ENCODE peak calls at places on chromosomes 13 and 19, in six cellular contexts. One of them, this sample, is unnamed. For H3K9me3, the result is how much of the 10 kb centered on the place peaks cover.

GRCh38 chr13:113802090-113802531 is 43.1 kb downstream of the TMEM255B start:
- DNase-seq in sigmoid colon: peak
- DNase-seq in A673: no peak
- DNase-seq in CD4-positive, alpha-beta T cell: no peak
- DNase-seq in testis: peak
- DNase-seq in A549: peak
- DNase-seq in this sample: peak

GRCh38 chr13:99766641-99767045 is 204.9 kb downstream of the ZIC5 start:
- DNase-seq in sigmoid colon: no peak
- DNase-seq in A673: peak
- DNase-seq in CD4-positive, alpha-beta T cell: no peak
- DNase-seq in testis: no peak
- DNase-seq in A549: no peak
- DNase-seq in this sample: no peak

GRCh38 chr13:40164137-40164536 is 502.3 kb downstream of the FOXO1 start:
- DNase-seq in sigmoid colon: no peak
- DNase-seq in A673: no peak
- DNase-seq in CD4-positive, alpha-beta T cell: no peak
- DNase-seq in testis: no peak
- DNase-seq in A549: peak
- DNase-seq in this sample: no peak

GRCh38 chr13:30088312-30088855 is 219.0 kb downstream of the KATNAL1 start:
- DNase-seq in sigmoid colon: no peak
- DNase-seq in A673: no peak
- DNase-seq in CD4-positive, alpha-beta T cell: no peak
- DNase-seq in testis: no peak
- DNase-seq in A549: no peak
- DNase-seq in this sample: no peak

GRCh38 chr19:30144794-30145193 is 202.8 kb downstream of the URI1 start:
- DNase-seq in sigmoid colon: no peak
- DNase-seq in A673: no peak
- DNase-seq in CD4-positive, alpha-beta T cell: no peak
- DNase-seq in testis: no peak
- DNase-seq in A549: no peak
- DNase-seq in this sample: no peak

GRCh38 chr19:30662211-30662861 is 290.2 kb downstream of the ZNF536 start:
- DNase-seq in sigmoid colon: no peak
- DNase-seq in A673: peak
- DNase-seq in CD4-positive, alpha-beta T cell: no peak
- DNase-seq in testis: no peak
- DNase-seq in A549: no peak
- DNase-seq in this sample: no peak

GRCh38 chr19:45667620-45668341 is at the start of gene GIPR:
- DNase-seq in sigmoid colon: no peak
- DNase-seq in A673: peak
- DNase-seq in CD4-positive, alpha-beta T cell: peak
- DNase-seq in testis: no peak
- DNase-seq in A549: peak
- DNase-seq in this sample: no peak

GRCh38 chr13:102651892-102652291 is 43.0 kb downstream of the METTL21C start:
- DNase-seq in sigmoid colon: no peak
- DNase-seq in A673: peak
- DNase-seq in CD4-positive, alpha-beta T cell: no peak
- DNase-seq in testis: no peak
- DNase-seq in A549: no peak
- DNase-seq in this sample: no peak

GRCh38 chr19:19551862-19552192 is 13.8 kb downstream of the CILP2 start:
- DNase-seq in sigmoid colon: no peak
- DNase-seq in A673: no peak
- DNase-seq in CD4-positive, alpha-beta T cell: no peak
- DNase-seq in testis: no peak
- DNase-seq in A549: no peak
- DNase-seq in this sample: no peak

GRCh38 chr13:33212396-33212795 is 73.2 kb downstream of the STARD13 start:
- DNase-seq in sigmoid colon: no peak
- DNase-seq in A673: no peak
- DNase-seq in CD4-positive, alpha-beta T cell: no peak
- DNase-seq in testis: no peak
- DNase-seq in A549: no peak
- DNase-seq in this sample: no peak

GRCh38 chr13:24208314-24208713 is 47.8 kb downstream of the SPATA13 start:
- DNase-seq in sigmoid colon: no peak
- DNase-seq in A673: peak
- DNase-seq in CD4-positive, alpha-beta T cell: no peak
- DNase-seq in testis: no peak
- DNase-seq in A549: peak
- DNase-seq in this sample: peak

GRCh38 chr13:40109324-40109958 is 454.0 kb downstream of the COG6 start:
- DNase-seq in sigmoid colon: no peak
- DNase-seq in A673: no peak
- DNase-seq in CD4-positive, alpha-beta T cell: no peak
- DNase-seq in testis: no peak
- DNase-seq in A549: peak
- DNase-seq in this sample: peak

GRCh38 chr13:40060318-40061007 is 405.0 kb downstream of the COG6 start:
- DNase-seq in sigmoid colon: peak
- DNase-seq in A673: peak
- DNase-seq in CD4-positive, alpha-beta T cell: no peak
- DNase-seq in testis: peak
- DNase-seq in A549: no peak
- DNase-seq in this sample: no peak

GRCh38 chr19:55454787-55455243 is 6.6 kb downstream of the ISOC2 start:
- DNase-seq in sigmoid colon: no peak
- DNase-seq in A673: peak
- DNase-seq in CD4-positive, alpha-beta T cell: peak
- DNase-seq in testis: peak
- DNase-seq in A549: peak
- DNase-seq in this sample: no peak

GRCh38 chr13:25743426-25743825 is 308.4 kb downstream of the SHISA2 start:
- DNase-seq in sigmoid colon: no peak
- DNase-seq in A673: no peak
- DNase-seq in CD4-positive, alpha-beta T cell: no peak
- DNase-seq in testis: no peak
- DNase-seq in A549: no peak
- DNase-seq in this sample: no peak

GRCh38 chr19:7562646-7563393 is 27.3 kb downstream of the PNPLA6 start:
- DNase-seq in sigmoid colon: no peak
- DNase-seq in A673: no peak
- DNase-seq in CD4-positive, alpha-beta T cell: no peak
- DNase-seq in testis: peak
- DNase-seq in A549: no peak
- DNase-seq in this sample: no peak

GRCh38 chr13:110616103-110617101 is 1.1 kb downstream of the NAXD start:
- DNase-seq in sigmoid colon: no peak
- DNase-seq in A673: peak
- DNase-seq in CD4-positive, alpha-beta T cell: no peak
- DNase-seq in testis: peak
- DNase-seq in A549: peak
- DNase-seq in this sample: no peak

GRCh38 chr19:52343548-52343947 is 7.5 kb downstream of the ZNF610 start:
- DNase-seq in sigmoid colon: peak
- DNase-seq in A673: peak
- DNase-seq in CD4-positive, alpha-beta T cell: peak
- DNase-seq in testis: peak
- DNase-seq in A549: peak
- DNase-seq in this sample: no peak

GRCh38 chr19:6590458-6591319 is at the start of gene CD70:
- DNase-seq in sigmoid colon: no peak
- DNase-seq in A673: peak
- DNase-seq in CD4-positive, alpha-beta T cell: no peak
- DNase-seq in testis: no peak
- DNase-seq in A549: peak
- DNase-seq in this sample: no peak

GRCh38 chr19:38889803-38890202 is 9.6 kb downstream of the SIRT2 start:
- DNase-seq in sigmoid colon: no peak
- DNase-seq in A673: no peak
- DNase-seq in CD4-positive, alpha-beta T cell: no peak
- DNase-seq in testis: no peak
- DNase-seq in A549: no peak
- DNase-seq in this sample: no peak

GRCh38 chr19:48348039-48348438 is 15.7 kb downstream of the TMEM143 start:
- DNase-seq in sigmoid colon: no peak
- DNase-seq in A673: no peak
- DNase-seq in CD4-positive, alpha-beta T cell: no peak
- DNase-seq in testis: peak
- DNase-seq in A549: no peak
- DNase-seq in this sample: no peak

GRCh38 chr13:98171806-98172569 is 5.1 kb downstream of the RNF113B start:
- DNase-seq in sigmoid colon: no peak
- DNase-seq in A673: peak
- DNase-seq in CD4-positive, alpha-beta T cell: no peak
- DNase-seq in testis: peak
- DNase-seq in A549: no peak
- DNase-seq in this sample: no peak

GRCh38 chr13:91534996-91535395 is 136.6 kb downstream of the GPC5 start:
- DNase-seq in sigmoid colon: no peak
- DNase-seq in A673: no peak
- DNase-seq in CD4-positive, alpha-beta T cell: no peak
- DNase-seq in testis: no peak
- DNase-seq in A549: no peak
- DNase-seq in this sample: no peak

GRCh38 chr13:98200211-98200878 is 23.3 kb upstream of the RNF113B start:
- DNase-seq in sigmoid colon: no peak
- DNase-seq in A673: no peak
- DNase-seq in CD4-positive, alpha-beta T cell: no peak
- DNase-seq in testis: no peak
- DNase-seq in A549: no peak
- DNase-seq in this sample: no peak

GRCh38 chr19:51450730-51451307 is 7.4 kb downstream of the SIGLEC8 start:
- DNase-seq in sigmoid colon: no peak
- DNase-seq in A673: no peak
- DNase-seq in CD4-positive, alpha-beta T cell: no peak
- DNase-seq in testis: no peak
- DNase-seq in A549: no peak
- DNase-seq in this sample: no peak

GRCh38 chr19:7909471-7910067 is 5.1 kb upstream of the TGFBR3L start:
- DNase-seq in sigmoid colon: no peak
- DNase-seq in A673: no peak
- DNase-seq in CD4-positive, alpha-beta T cell: no peak
- DNase-seq in testis: no peak
- DNase-seq in A549: no peak
- DNase-seq in this sample: no peak

GRCh38 chr13:98761126-98761978 is 8.9 kb upstream of the SLC15A1 start:
- DNase-seq in sigmoid colon: no peak
- DNase-seq in A673: no peak
- DNase-seq in CD4-positive, alpha-beta T cell: no peak
- DNase-seq in testis: no peak
- DNase-seq in A549: no peak
- DNase-seq in this sample: peak

GRCh38 chr13:42597505-42597904 is 23.6 kb downstream of the TNFSF11 start:
- DNase-seq in sigmoid colon: no peak
- DNase-seq in A673: no peak
- DNase-seq in CD4-positive, alpha-beta T cell: no peak
- DNase-seq in testis: no peak
- DNase-seq in A549: no peak
- DNase-seq in this sample: no peak
- H3K9me3 ChIP-seq in sigmoid colon: under half
- H3K9me3 ChIP-seq in A673: under half
- H3K9me3 ChIP-seq in CD4-positive, alpha-beta T cell: under half
- H3K9me3 ChIP-seq in testis: under half
- H3K9me3 ChIP-seq in A549: under half
- H3K9me3 ChIP-seq in this sample: under half

GRCh38 chr13:27921961-27922910 is 2.4 kb downstream of the PDX1 start:
- DNase-seq in sigmoid colon: no peak
- DNase-seq in A673: no peak
- DNase-seq in CD4-positive, alpha-beta T cell: no peak
- DNase-seq in testis: no peak
- DNase-seq in A549: no peak
- DNase-seq in this sample: no peak

GRCh38 chr13:27924529-27925141 is 4.8 kb downstream of the PDX1 start:
- DNase-seq in sigmoid colon: no peak
- DNase-seq in A673: no peak
- DNase-seq in CD4-positive, alpha-beta T cell: no peak
- DNase-seq in testis: no peak
- DNase-seq in A549: no peak
- DNase-seq in this sample: no peak

GRCh38 chr13:27922974-27923612 is 3.3 kb downstream of the PDX1 start:
- DNase-seq in sigmoid colon: no peak
- DNase-seq in A673: no peak
- DNase-seq in CD4-positive, alpha-beta T cell: no peak
- DNase-seq in testis: no peak
- DNase-seq in A549: no peak
- DNase-seq in this sample: no peak

GRCh38 chr13:27925220-27925991 is 5.6 kb downstream of the PDX1 start:
- DNase-seq in sigmoid colon: no peak
- DNase-seq in A673: no peak
- DNase-seq in CD4-positive, alpha-beta T cell: no peak
- DNase-seq in testis: no peak
- DNase-seq in A549: no peak
- DNase-seq in this sample: no peak

DNA sequence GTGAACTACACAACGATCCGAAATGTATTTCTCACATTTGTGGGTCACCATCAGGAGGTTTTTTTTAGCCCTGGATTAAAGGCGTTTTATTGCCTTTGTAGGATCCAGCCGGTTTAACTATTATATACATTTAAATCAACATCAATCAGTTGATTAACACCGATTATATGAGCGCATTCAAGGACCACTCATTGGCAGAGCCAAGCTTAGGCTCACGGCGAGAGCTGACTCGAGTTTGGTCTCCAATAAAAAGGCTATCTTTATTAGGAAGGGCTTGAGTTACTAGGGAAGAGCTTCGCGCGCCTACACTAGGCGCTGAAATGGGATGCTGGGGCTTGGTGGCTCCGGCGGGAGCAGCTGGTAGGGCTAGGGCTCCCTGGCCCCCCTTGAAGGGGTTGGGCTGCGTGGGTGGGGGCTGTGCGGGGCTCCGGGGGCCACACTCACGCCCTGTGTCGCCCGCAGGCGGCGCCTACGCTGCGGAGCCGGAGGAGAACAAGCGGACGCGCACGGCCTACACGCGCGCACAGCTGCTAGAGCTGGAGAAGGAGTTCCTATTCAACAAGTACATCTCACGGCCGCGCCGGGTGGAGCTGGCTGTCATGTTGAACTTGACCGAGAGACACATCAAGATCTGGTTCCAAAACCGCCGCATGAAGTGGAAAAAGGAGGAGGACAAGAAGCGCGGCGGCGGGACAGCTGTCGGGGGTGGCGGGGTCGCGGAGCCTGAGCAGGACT is 4.2 kb downstream of the PDX1 start:
- DNase-seq in sigmoid colon: no peak
- DNase-seq in A673: no peak
- DNase-seq in CD4-positive, alpha-beta T cell: no peak
- DNase-seq in testis: peak
- DNase-seq in A549: no peak
- DNase-seq in this sample: no peak
- H3K27ac ChIP-seq in sigmoid colon: no peak
- H3K27ac ChIP-seq in A673: no peak
- H3K27ac ChIP-seq in CD4-positive, alpha-beta T cell: no peak
- H3K27ac ChIP-seq in testis: no peak
- H3K27ac ChIP-seq in A549: no peak
- H3K27ac ChIP-seq in this sample: no peak

GRCh38 chr19:16659832-16660708 is at the start of gene SMIM7:
- DNase-seq in sigmoid colon: peak
- DNase-seq in A673: peak
- DNase-seq in CD4-positive, alpha-beta T cell: peak
- DNase-seq in testis: peak
- DNase-seq in A549: peak
- DNase-seq in this sample: peak
- TF ChIP-seq CTCF in sigmoid colon: no peak
- TF ChIP-seq CTCF in A673: peak
- TF ChIP-seq CTCF in CD4-positive, alpha-beta T cell: no peak
- TF ChIP-seq CTCF in testis: no peak
- TF ChIP-seq CTCF in A549: peak
- TF ChIP-seq CTCF in this sample: peak

GRCh38 chr19:325937-326565 is 18.5 kb downstream of the MIER2 start:
- DNase-seq in sigmoid colon: no peak
- DNase-seq in A673: no peak
- DNase-seq in CD4-positive, alpha-beta T cell: no peak
- DNase-seq in testis: no peak
- DNase-seq in A549: no peak
- DNase-seq in this sample: no peak
- H3K9me3 ChIP-seq in sigmoid colon: under half
- H3K9me3 ChIP-seq in A673: under half
- H3K9me3 ChIP-seq in CD4-positive, alpha-beta T cell: under half
- H3K9me3 ChIP-seq in testis: under half
- H3K9me3 ChIP-seq in A549: under half
- H3K9me3 ChIP-seq in this sample: half or more